ENCODE peak calls at places on chromosomes 6 and 20, in six cellular contexts. I is H54, O is upper lobe of left lung, B is esophagus squamous epithelium, G is breast epithelium, Z is A549. V is an unnamed sample.

GRCh38 chr6:16759181-16759645 is 2.0 kb downstream of the ATXN1 start:
- DNase-seq in I (peak; percentile 33), O (no peak), B (no peak), G (no peak), Z (no peak), V (no peak)

GRCh38 chr6:159390384-159390783 is 221.2 kb downstream of the FNDC1 start:
- DNase-seq in I (no peak), O (no peak), B (no peak), G (no peak), Z (no peak), V (no peak)

GRCh38 chr20:25295386-25296093 is 47.7 kb downstream of the PYGB start:
- DNase-seq in I (no peak), O (no peak), B (no peak), G (peak; percentile 61), Z (no peak), V (no peak)

GRCh38 chr6:44133003-44133931 is 5.9 kb downstream of the TMEM63B start:
- DNase-seq in I (peak; percentile 88), O (peak; percentile 32), B (no peak), G (peak; percentile 42), Z (peak; percentile 35), V (no peak)

GRCh38 chr6:164085552-164086325 is 671.2 kb downstream of the QKI start:
- DNase-seq in I (no peak), O (peak; percentile 59), B (no peak), G (peak; percentile 78), Z (no peak), V (no peak)

GRCh38 chr6:74749211-74750142 is 456.4 kb downstream of the COL12A1 start:
- DNase-seq in I (no peak), O (no peak), B (no peak), G (no peak), Z (no peak), V (no peak)

GRCh38 chr20:32977281-32978008 is 26.8 kb downstream of the SUN5 start:
- DNase-seq in I (no peak), O (no peak), B (no peak), G (no peak), Z (no peak), V (no peak)

GRCh38 chr6:17042422-17043147 is 59.3 kb upstream of the STMND1 start:
- DNase-seq in I (peak; percentile 25), O (no peak), B (no peak), G (no peak), Z (peak; percentile 8), V (no peak)

GRCh38 chr6:15065603-15066002 is 180.3 kb upstream of the JARID2 start:
- DNase-seq in I (no peak), O (no peak), B (no peak), G (no peak), Z (no peak), V (no peak)

GRCh38 chr20:47558295-47558694 is 56.6 kb downstream of the NCOA3 start:
- DNase-seq in I (no peak), O (no peak), B (no peak), G (no peak), Z (no peak), V (no peak)

GRCh38 chr6:90982581-90982980 is 395.7 kb upstream of the MAP3K7 start:
- DNase-seq in I (no peak), O (peak; percentile 38), B (no peak), G (no peak), Z (no peak), V (no peak)

GRCh38 chr6:41373919-41374617 is 38.7 kb downstream of the NCR2 start:
- DNase-seq in I (no peak), O (peak; percentile 79), B (no peak), G (no peak), Z (no peak), V (no peak)

GRCh38 chr20:24756292-24757025 is 192.6 kb upstream of the CST7 start:
- DNase-seq in I (no peak), O (no peak), B (no peak), G (no peak), Z (no peak), V (no peak)

GRCh38 chr6:3750324-3751018 is 1.0 kb downstream of the PXDC1 start:
- DNase-seq in I (peak; percentile 78), O (peak; percentile 96), B (no peak), G (peak; percentile 88), Z (no peak), V (no peak)

GRCh38 chr6:73801652-73802268 is 105.8 kb downstream of the CD109 start:
- DNase-seq in I (no peak), O (no peak), B (no peak), G (no peak), Z (no peak), V (no peak)

GRCh38 chr6:45724511-45724910 is 291.1 kb downstream of the CLIC5 start:
- DNase-seq in I (peak; percentile 38), O (no peak), B (no peak), G (peak; percentile 53), Z (no peak), V (no peak)

GRCh38 chr6:132017921-132018320 is 66.7 kb upstream of the CCN2 start:
- DNase-seq in I (no peak), O (no peak), B (no peak), G (no peak), Z (no peak), V (no peak)

GRCh38 chr6:21596379-21597242 is 3.1 kb downstream of the SOX4 start:
- DNase-seq in I (peak; percentile 59), O (peak; percentile 86), B (no peak), G (peak; percentile 62), Z (peak; percentile 33), V (peak; percentile 14)

GRCh38 chr6:82143041-82143481 is 104.5 kb downstream of the IBTK start:
- DNase-seq in I (no peak), O (no peak), B (no peak), G (no peak), Z (no peak), V (no peak)

GRCh38 chr6:82145926-82146452 is 101.6 kb downstream of the IBTK start:
- DNase-seq in I (no peak), O (no peak), B (no peak), G (no peak), Z (no peak), V (no peak)

GRCh38 chr6:82144852-82145332 is 102.7 kb downstream of the IBTK start:
- DNase-seq in I (peak; percentile 40), O (no peak), B (no peak), G (peak; percentile 48), Z (peak; percentile 30), V (no peak)

GRCh38 chr6:82142524-82142923 is 105.0 kb downstream of the IBTK start:
- DNase-seq in I (no peak), O (no peak), B (no peak), G (no peak), Z (no peak), V (no peak)

GRCh38 chr6:82144007-82144851 is 103.3 kb downstream of the IBTK start:
- DNase-seq in I (peak; percentile 59), O (no peak), B (no peak), G (no peak), Z (peak; percentile 47), V (no peak)
- TF ChIP-seq POLR2A in I (no peak), O (no peak), B (no peak), G (no peak), Z (no peak), V (no peak)

DNA sequence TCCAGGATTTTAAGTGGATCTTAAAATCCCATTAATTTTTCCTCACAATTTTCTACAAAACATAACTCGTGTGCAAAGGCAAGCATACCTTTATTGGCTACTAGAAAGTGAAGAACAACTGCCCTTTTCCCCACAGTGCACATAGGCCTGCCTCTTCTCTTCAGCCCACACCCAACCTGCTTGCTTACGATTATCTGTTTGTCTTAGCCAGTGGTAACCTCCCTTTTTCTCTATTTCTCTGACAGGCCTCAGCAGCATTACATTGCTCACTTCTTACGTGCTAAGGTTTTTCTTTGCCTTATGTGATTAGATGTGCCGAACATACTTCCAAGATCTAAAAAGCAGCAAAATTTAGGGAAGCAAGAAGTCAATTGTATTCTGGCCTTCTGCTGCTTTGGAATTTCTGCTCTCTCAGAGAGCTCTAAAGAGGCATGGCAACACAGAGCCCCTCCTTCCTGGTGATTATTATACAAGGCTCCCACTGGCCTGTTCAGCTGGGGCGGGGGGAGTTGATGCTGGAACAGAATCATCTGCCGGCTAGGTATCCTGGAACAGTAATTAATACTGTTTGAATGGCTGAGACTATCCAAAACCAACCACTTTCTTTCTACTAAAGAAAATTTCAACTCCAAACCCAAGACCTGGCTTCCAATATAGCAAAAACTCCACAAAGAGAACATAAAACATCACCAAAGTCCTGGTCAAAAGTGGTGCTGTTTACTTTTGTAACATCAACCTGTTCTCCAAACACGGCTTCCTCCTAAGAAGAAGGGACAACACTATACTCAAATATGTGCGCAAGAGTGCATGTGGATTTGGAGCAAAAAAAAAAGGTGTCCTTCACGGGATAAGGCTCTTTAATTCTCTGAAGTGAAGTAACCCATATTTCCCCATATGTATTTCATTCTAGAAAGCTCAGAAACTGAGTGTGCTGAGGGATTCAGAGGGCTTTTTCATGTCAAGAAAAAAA is 6.8 kb downstream of the B4GALT5 start:
- DNase-seq in I (no peak), O (no peak), B (no peak), G (no peak), Z (peak; percentile 42), V (no peak)
- TF ChIP-seq POLR2A in I (no peak), O (no peak), B (no peak), G (no peak), Z (no peak), V (no peak)

DNA sequence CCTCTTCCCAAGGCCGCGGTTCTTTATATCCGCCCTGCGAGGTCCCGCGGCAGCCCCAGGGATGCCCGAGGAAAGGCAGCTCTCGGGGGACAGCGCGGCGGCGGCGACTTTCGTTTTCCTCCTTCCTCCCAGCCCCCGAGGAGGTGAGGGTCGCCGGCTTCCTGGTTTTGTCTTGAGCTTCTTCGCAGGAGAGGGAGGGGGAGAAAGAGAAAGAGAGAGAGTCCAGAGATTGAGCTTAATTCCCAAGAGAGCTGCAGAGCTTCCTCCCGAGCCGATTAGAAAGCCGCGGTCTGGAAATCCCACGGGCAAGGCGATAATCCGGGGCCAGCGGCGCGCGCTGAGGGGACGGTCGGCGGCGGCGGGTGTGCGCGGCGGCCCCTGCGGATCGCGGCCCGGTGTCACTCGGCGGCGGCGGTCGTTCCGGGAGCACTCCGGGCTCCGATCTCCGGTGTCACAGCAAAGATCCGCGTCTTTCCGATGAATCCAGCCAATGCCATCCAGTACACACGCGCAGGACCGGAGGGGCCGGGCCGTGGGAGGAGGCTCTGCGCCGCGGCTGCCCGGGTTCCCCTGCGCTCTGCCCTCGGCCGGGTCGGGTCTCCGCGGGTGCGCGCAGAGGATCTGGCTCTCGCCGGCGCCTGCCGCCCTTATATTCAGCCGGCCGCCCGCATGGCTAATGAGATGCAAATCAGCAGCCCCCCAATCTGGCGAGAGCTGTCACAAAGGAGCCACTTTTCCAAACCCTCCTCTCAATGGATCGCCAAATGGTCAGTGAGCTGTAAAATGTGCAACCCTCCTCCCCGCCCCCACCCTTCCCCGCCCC is at the start of gene DLL1:
- DNase-seq in I (peak; percentile 24), O (peak; percentile 92), B (no peak), G (peak; percentile 39), Z (no peak), V (no peak)
- TF ChIP-seq POLR2A in I (no peak), O (peak; percentile 63), B (peak; percentile 75), G (peak; percentile 33), Z (no peak), V (no peak)

GRCh38 chr6:169252805-169253189 is 849 bp downstream of the THBS2 start:
- DNase-seq in I (no peak), O (no peak), B (no peak), G (no peak), Z (no peak), V (no peak)

GRCh38 chr6:169253341-169253740 is 305 bp downstream of the THBS2 start:
- DNase-seq in I (no peak), O (no peak), B (no peak), G (no peak), Z (no peak), V (no peak)

GRCh38 chr6:169254456-169255316 is 1.0 kb upstream of the THBS2 start:
- DNase-seq in I (no peak), O (no peak), B (no peak), G (no peak), Z (no peak), V (no peak)

GRCh38 chr6:169251822-169252804 is 1.5 kb downstream of the THBS2 start:
- DNase-seq in I (no peak), O (no peak), B (no peak), G (no peak), Z (no peak), V (no peak)

GRCh38 chr6:169253745-169254238 is at the start of gene THBS2:
- DNase-seq in I (no peak), O (peak; percentile 85), B (no peak), G (peak; percentile 45), Z (no peak), V (no peak)
- TF ChIP-seq POLR2A in I (peak; percentile 56), O (no peak), B (peak; percentile 59), G (peak; percentile 62), Z (no peak), V (no peak)